ENCODE peak calls at places on chromosomes 4 and X, in six cellular contexts. D is ascending aorta, Z is B cell, J is tibial nerve, Q is foreskin fibroblast, M is right cardiac atrium. N is an unnamed sample.
A peak's percentile ranks its signal among the peaks of the same experiment; 100 is the strongest.

GRCh38 chr4:101155368-101155767 is 192.0 kb downstream of the PPP3CA start:
- DNase-seq in D (no peak), Z (no peak), J (no peak), Q (peak; percentile 44), M (no peak), N (no peak)

GRCh38 chr4:118746251-118746919 is 61.2 kb downstream of the METTL14 start:
- DNase-seq in D (no peak), Z (no peak), J (no peak), Q (no peak), M (peak; percentile 22), N (no peak)

GRCh38 chr4:59247032-59247431 is 1953.1 kb upstream of the ADGRL3 start:
- DNase-seq in D (no peak), Z (no peak), J (no peak), Q (no peak), M (no peak), N (no peak)

GRCh38 chr4:89044147-89044900 is 12.7 kb downstream of the FAM13A start:
- DNase-seq in D (no peak), Z (no peak), J (no peak), Q (no peak), M (no peak), N (no peak)

GRCh38 chrX:133594156-133594555 is 178.9 kb upstream of the GPC4 start:
- DNase-seq in D (no peak), Z (no peak), J (no peak), Q (no peak), M (no peak), N (no peak)

GRCh38 chrX:115650916-115651315 is 89.9 kb downstream of the PLS3 start:
- DNase-seq in D (no peak), Z (peak; percentile 8), J (peak; percentile 27), Q (peak; percentile 8), M (no peak), N (no peak)

GRCh38 chrX:2345562-2345961 is 155.2 kb downstream of the DHRSX start:
- DNase-seq in D (no peak), Z (no peak), J (no peak), Q (no peak), M (no peak), N (no peak)

GRCh38 chr4:38411092-38411491 is 252.9 kb upstream of the KLF3 start:
- DNase-seq in D (no peak), Z (no peak), J (no peak), Q (no peak), M (no peak), N (peak; percentile 38)

GRCh38 chr4:71498624-71499023 is 159.8 kb downstream of the SLC4A4 start:
- DNase-seq in D (no peak), Z (no peak), J (no peak), Q (no peak), M (no peak), N (no peak)

GRCh38 chr4:22129454-22130075 is 181.0 kb upstream of the KCNIP4 start:
- DNase-seq in D (no peak), Z (no peak), J (no peak), Q (peak; percentile 9), M (no peak), N (no peak)

GRCh38 chr4:155603360-155603891 is 63.2 kb upstream of the GUCY1A1 start:
- DNase-seq in D (no peak), Z (no peak), J (no peak), Q (no peak), M (no peak), N (no peak)

GRCh38 chr4:182207806-182208483 is 35.3 kb upstream of the TENM3 start:
- DNase-seq in D (no peak), Z (no peak), J (no peak), Q (peak; percentile 69), M (no peak), N (no peak)

GRCh38 chrX:74980802-74981201 is 55.5 kb upstream of the NEXMIF start:
- DNase-seq in D (no peak), Z (no peak), J (no peak), Q (no peak), M (no peak), N (no peak)

GRCh38 chrX:97882306-97882705 is 998.6 kb downstream of the RPA4 start:
- DNase-seq in D (no peak), Z (no peak), J (no peak), Q (peak; percentile 7), M (no peak), N (no peak)

GRCh38 chrX:129540725-129541184 is 696 bp downstream of the OCRL start:
- DNase-seq in D (no peak), Z (peak; percentile 2), J (no peak), Q (no peak), M (peak; percentile 16), N (peak; percentile 18)

GRCh38 chr4:11503166-11503565 is 74.5 kb upstream of the HS3ST1 start:
- DNase-seq in D (no peak), Z (no peak), J (no peak), Q (no peak), M (peak; percentile 42), N (no peak)

GRCh38 chr4:78602334-78602733 is 50.8 kb downstream of the ANXA3 start:
- DNase-seq in D (no peak), Z (no peak), J (no peak), Q (no peak), M (no peak), N (no peak)

GRCh38 chrX:22968494-22968893 is 31.3 kb upstream of the DDX53 start:
- DNase-seq in D (no peak), Z (no peak), J (no peak), Q (no peak), M (no peak), N (no peak)

GRCh38 chrX:9195199-9195880 is 161.4 kb upstream of the FAM9B start:
- DNase-seq in D (no peak), Z (no peak), J (no peak), Q (no peak), M (no peak), N (no peak)

GRCh38 chr4:113537183-113537977 is 224.2 kb downstream of the CAMK2D start:
- DNase-seq in D (no peak), Z (no peak), J (no peak), Q (no peak), M (no peak), N (no peak)

N was measured in GM10248.